ENCODE peak calls at places on chromosomes 7 and 10, in seven cellular contexts. One of them, this sample, is unnamed.

GRCh38 chr7:5693529-5693928 is 87.9 kb downstream of the RNF216 start:
- DNase-seq in uterus: no peak
- DNase-seq in A549: peak
- DNase-seq in body of pancreas: no peak
- DNase-seq in ovary: no peak
- DNase-seq in suprapubic skin: no peak
- DNase-seq in heart left ventricle: peak
- DNase-seq in this sample: no peak

GRCh38 chr10:21518629-21519321 is 6.7 kb downstream of the SKIDA1 start:
- DNase-seq in uterus: no peak
- DNase-seq in A549: peak
- DNase-seq in body of pancreas: no peak
- DNase-seq in ovary: peak
- DNase-seq in suprapubic skin: no peak
- DNase-seq in heart left ventricle: no peak
- DNase-seq in this sample: no peak

GRCh38 chr10:79443338-79444242 is 1.8 kb downstream of the ZCCHC24 start:
- DNase-seq in uterus: no peak
- DNase-seq in suprapubic skin: peak
- DNase-seq in A549: no peak
- DNase-seq in body of pancreas: no peak
- DNase-seq in heart left ventricle: no peak
- DNase-seq in ovary: no peak
- DNase-seq in this sample: no peak

GRCh38 chr10:26367771-26368170 is 70.4 kb upstream of the APBB1IP start:
- DNase-seq in heart left ventricle: no peak
- DNase-seq in body of pancreas: peak
- DNase-seq in uterus: no peak
- DNase-seq in ovary: no peak
- DNase-seq in A549: peak
- DNase-seq in suprapubic skin: no peak
- DNase-seq in this sample: no peak

GRCh38 chr7:39248041-39248692 is 270.5 kb downstream of the POU6F2 start:
- DNase-seq in ovary: no peak
- DNase-seq in body of pancreas: no peak
- DNase-seq in A549: no peak
- DNase-seq in uterus: no peak
- DNase-seq in heart left ventricle: no peak
- DNase-seq in suprapubic skin: no peak
- DNase-seq in this sample: no peak

GRCh38 chr7:101814081-101814995 is 3.1 kb upstream of the CUX1 start:
- DNase-seq in body of pancreas: peak
- DNase-seq in suprapubic skin: peak
- DNase-seq in ovary: peak
- DNase-seq in uterus: peak
- DNase-seq in heart left ventricle: peak
- DNase-seq in A549: peak
- DNase-seq in this sample: peak

GRCh38 chr7:102872460-102872859 is 40.3 kb upstream of the LRRC17 start:
- DNase-seq in uterus: no peak
- DNase-seq in suprapubic skin: no peak
- DNase-seq in A549: peak
- DNase-seq in heart left ventricle: no peak
- DNase-seq in ovary: no peak
- DNase-seq in body of pancreas: no peak
- DNase-seq in this sample: no peak

GRCh38 chr10:14838582-14839304 is 637 bp downstream of the HSPA14 start:
- DNase-seq in uterus: no peak
- DNase-seq in body of pancreas: peak
- DNase-seq in heart left ventricle: peak
- DNase-seq in suprapubic skin: peak
- DNase-seq in A549: peak
- DNase-seq in ovary: peak
- DNase-seq in this sample: no peak

GRCh38 chr10:95651346-95652115 is 5.0 kb downstream of the ALDH18A1 start:
- DNase-seq in heart left ventricle: no peak
- DNase-seq in A549: no peak
- DNase-seq in ovary: no peak
- DNase-seq in suprapubic skin: no peak
- DNase-seq in body of pancreas: no peak
- DNase-seq in uterus: no peak
- DNase-seq in this sample: no peak

GRCh38 chr7:1151653-1152425 is 8.2 kb downstream of the ZFAND2A start:
- DNase-seq in A549: no peak
- DNase-seq in ovary: peak
- DNase-seq in heart left ventricle: no peak
- DNase-seq in suprapubic skin: no peak
- DNase-seq in body of pancreas: no peak
- DNase-seq in uterus: no peak
- DNase-seq in this sample: no peak

GRCh38 chr10:3468919-3469638 is 296.5 kb upstream of the PITRM1 start:
- DNase-seq in A549: peak
- DNase-seq in uterus: peak
- DNase-seq in ovary: peak
- DNase-seq in body of pancreas: no peak
- DNase-seq in suprapubic skin: peak
- DNase-seq in heart left ventricle: peak
- DNase-seq in this sample: no peak

GRCh38 chr10:44805461-44806210 is 105.5 kb upstream of the TMEM72 start:
- DNase-seq in suprapubic skin: no peak
- DNase-seq in A549: no peak
- DNase-seq in heart left ventricle: peak
- DNase-seq in uterus: no peak
- DNase-seq in body of pancreas: peak
- DNase-seq in ovary: no peak
- DNase-seq in this sample: no peak

GRCh38 chr7:1432411-1433082 is 26.7 kb downstream of the MICALL2 start:
- DNase-seq in body of pancreas: peak
- DNase-seq in uterus: peak
- DNase-seq in ovary: peak
- DNase-seq in A549: peak
- DNase-seq in suprapubic skin: peak
- DNase-seq in heart left ventricle: peak
- DNase-seq in this sample: peak

GRCh38 chr7:7595451-7595850 is 28.8 kb downstream of the MIOS start:
- DNase-seq in ovary: no peak
- DNase-seq in A549: peak
- DNase-seq in heart left ventricle: no peak
- DNase-seq in body of pancreas: no peak
- DNase-seq in uterus: no peak
- DNase-seq in suprapubic skin: no peak
- DNase-seq in this sample: no peak

GRCh38 chr7:24911213-24911603 is 68.8 kb downstream of the OSBPL3 start:
- DNase-seq in body of pancreas: no peak
- DNase-seq in heart left ventricle: no peak
- DNase-seq in A549: no peak
- DNase-seq in uterus: no peak
- DNase-seq in ovary: no peak
- DNase-seq in suprapubic skin: no peak
- DNase-seq in this sample: no peak

GRCh38 chr7:93146465-93147127 is 1.6 kb downstream of the SAMD9L start:
- DNase-seq in body of pancreas: no peak
- DNase-seq in ovary: no peak
- DNase-seq in suprapubic skin: no peak
- DNase-seq in uterus: no peak
- DNase-seq in heart left ventricle: no peak
- DNase-seq in A549: no peak
- DNase-seq in this sample: no peak

GRCh38 chr10:118951218-118951617 is 78.3 kb upstream of the NANOS1 start:
- DNase-seq in uterus: no peak
- DNase-seq in body of pancreas: no peak
- DNase-seq in suprapubic skin: no peak
- DNase-seq in heart left ventricle: no peak
- DNase-seq in A549: no peak
- DNase-seq in ovary: no peak
- DNase-seq in this sample: no peak

GRCh38 chr7:39703143-39703542 is 79.8 kb downstream of the RALA start:
- DNase-seq in heart left ventricle: no peak
- DNase-seq in ovary: no peak
- DNase-seq in body of pancreas: no peak
- DNase-seq in A549: peak
- DNase-seq in uterus: no peak
- DNase-seq in suprapubic skin: no peak
- DNase-seq in this sample: no peak

GRCh38 chr7:27202018-27202740 is 2.3 kb upstream of the HOXA13 start:
- DNase-seq in body of pancreas: no peak
- DNase-seq in A549: no peak
- DNase-seq in suprapubic skin: no peak
- DNase-seq in uterus: no peak
- DNase-seq in ovary: no peak
- DNase-seq in heart left ventricle: no peak
- DNase-seq in this sample: no peak

GRCh38 chr10:74177140-74177677 is 26.2 kb downstream of the ADK start:
- DNase-seq in heart left ventricle: no peak
- DNase-seq in A549: peak
- DNase-seq in body of pancreas: peak
- DNase-seq in suprapubic skin: peak
- DNase-seq in uterus: no peak
- DNase-seq in ovary: no peak
- DNase-seq in this sample: no peak

GRCh38 chr10:74178042-74178791 is 27.2 kb downstream of the ADK start:
- DNase-seq in heart left ventricle: no peak
- DNase-seq in body of pancreas: no peak
- DNase-seq in suprapubic skin: no peak
- DNase-seq in uterus: no peak
- DNase-seq in A549: no peak
- DNase-seq in ovary: no peak
- DNase-seq in this sample: no peak

GRCh38 chr10:74175510-74176379 is 24.7 kb downstream of the ADK start:
- DNase-seq in uterus: no peak
- DNase-seq in body of pancreas: no peak
- DNase-seq in heart left ventricle: no peak
- DNase-seq in suprapubic skin: no peak
- DNase-seq in ovary: no peak
- DNase-seq in A549: no peak
- DNase-seq in this sample: no peak

GRCh38 chr10:74174533-74174932 is 23.5 kb downstream of the ADK start:
- DNase-seq in uterus: no peak
- DNase-seq in A549: no peak
- DNase-seq in suprapubic skin: no peak
- DNase-seq in body of pancreas: no peak
- DNase-seq in heart left ventricle: no peak
- DNase-seq in ovary: no peak
- DNase-seq in this sample: no peak

GRCh38 chr10:74176380-74177139 is 25.5 kb downstream of the ADK start:
- DNase-seq in uterus: peak
- DNase-seq in suprapubic skin: peak
- DNase-seq in heart left ventricle: peak
- DNase-seq in body of pancreas: peak
- DNase-seq in A549: peak
- DNase-seq in ovary: peak
- DNase-seq in this sample: peak
- TF ChIP-seq POLR2A in uterus: peak
- TF ChIP-seq POLR2A in suprapubic skin: no peak
- TF ChIP-seq POLR2A in heart left ventricle: no peak
- TF ChIP-seq POLR2A in body of pancreas: peak
- TF ChIP-seq POLR2A in A549: peak
- TF ChIP-seq POLR2A in ovary: peak
- TF ChIP-seq POLR2A in this sample: peak

GRCh38 chr7:156402255-156402654 is 238.3 kb upstream of the RNF32 start:
- DNase-seq in A549: no peak
- DNase-seq in body of pancreas: no peak
- DNase-seq in ovary: no peak
- DNase-seq in heart left ventricle: no peak
- DNase-seq in uterus: no peak
- DNase-seq in suprapubic skin: no peak
- DNase-seq in this sample: no peak
- TF ChIP-seq POLR2A in A549: no peak
- TF ChIP-seq POLR2A in body of pancreas: no peak
- TF ChIP-seq POLR2A in ovary: no peak
- TF ChIP-seq POLR2A in heart left ventricle: no peak
- TF ChIP-seq POLR2A in uterus: no peak
- TF ChIP-seq POLR2A in suprapubic skin: no peak
- TF ChIP-seq POLR2A in this sample: no peak

GRCh38 chr7:128393526-128394330 is 16.1 kb downstream of the IMPDH1 start:
- DNase-seq in body of pancreas: no peak
- DNase-seq in uterus: no peak
- DNase-seq in A549: no peak
- DNase-seq in ovary: no peak
- DNase-seq in heart left ventricle: no peak
- DNase-seq in suprapubic skin: no peak
- DNase-seq in this sample: no peak

GRCh38 chr7:128389815-128390329 is 19.9 kb downstream of the IMPDH1 start:
- DNase-seq in suprapubic skin: no peak
- DNase-seq in A549: no peak
- DNase-seq in heart left ventricle: no peak
- DNase-seq in body of pancreas: no peak
- DNase-seq in uterus: no peak
- DNase-seq in ovary: no peak
- DNase-seq in this sample: no peak

GRCh38 chr7:128392446-128393327 is 17.1 kb downstream of the IMPDH1 start:
- DNase-seq in suprapubic skin: no peak
- DNase-seq in body of pancreas: no peak
- DNase-seq in uterus: no peak
- DNase-seq in ovary: no peak
- DNase-seq in heart left ventricle: no peak
- DNase-seq in A549: no peak
- DNase-seq in this sample: no peak

GRCh38 chr7:128390871-128391565 is 18.8 kb downstream of the IMPDH1 start:
- DNase-seq in A549: no peak
- DNase-seq in uterus: no peak
- DNase-seq in heart left ventricle: no peak
- DNase-seq in body of pancreas: no peak
- DNase-seq in ovary: no peak
- DNase-seq in suprapubic skin: no peak
- DNase-seq in this sample: no peak

GRCh38 chr7:128391805-128392204 is 18.0 kb downstream of the IMPDH1 start:
- DNase-seq in heart left ventricle: no peak
- DNase-seq in uterus: no peak
- DNase-seq in body of pancreas: no peak
- DNase-seq in ovary: no peak
- DNase-seq in A549: no peak
- DNase-seq in suprapubic skin: no peak
- DNase-seq in this sample: no peak
- TF ChIP-seq POLR2A in heart left ventricle: no peak
- TF ChIP-seq POLR2A in uterus: no peak
- TF ChIP-seq POLR2A in body of pancreas: no peak
- TF ChIP-seq POLR2A in ovary: no peak
- TF ChIP-seq POLR2A in A549: no peak
- TF ChIP-seq POLR2A in suprapubic skin: no peak
- TF ChIP-seq POLR2A in this sample: no peak

DNA sequence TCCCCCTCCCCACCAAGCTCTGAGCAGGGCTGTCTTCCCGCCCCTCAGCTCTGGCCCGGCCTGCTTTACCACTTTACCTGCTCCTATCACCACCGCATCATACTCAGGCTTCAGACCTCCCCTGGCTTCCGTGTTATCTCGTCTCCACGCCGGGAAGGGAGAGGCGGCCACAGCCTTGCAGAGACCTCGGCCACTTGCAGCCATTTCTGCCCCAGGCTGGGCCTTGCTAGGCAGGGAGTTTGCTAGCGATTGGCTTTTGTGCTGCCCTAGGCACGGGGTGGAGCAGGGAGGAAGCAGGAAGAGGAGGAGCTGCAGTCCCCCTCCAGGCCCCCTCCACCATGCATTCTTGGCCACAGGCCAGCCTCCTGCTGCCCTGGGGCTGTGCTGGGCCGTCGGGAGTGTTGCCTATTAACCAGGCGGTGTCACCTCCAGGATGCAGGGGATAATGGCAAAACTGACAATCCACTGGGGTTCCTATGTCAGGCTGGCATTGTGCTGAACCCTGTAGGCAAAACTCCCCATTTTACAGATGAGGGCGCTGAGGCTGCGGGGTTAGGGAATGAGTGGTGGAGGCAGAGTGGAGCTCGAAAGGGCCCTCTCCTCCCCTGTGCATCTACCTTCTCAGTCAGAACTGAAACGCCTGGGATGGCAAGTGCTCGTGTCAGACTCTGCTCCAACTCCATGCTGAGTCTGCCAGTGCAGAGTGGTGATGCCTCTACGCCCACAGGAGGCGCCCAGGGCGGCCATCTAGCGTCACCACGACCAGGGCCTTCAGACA is at the start of gene PYROXD2:
- DNase-seq in body of pancreas: peak
- DNase-seq in A549: peak
- DNase-seq in suprapubic skin: peak
- DNase-seq in uterus: peak
- DNase-seq in heart left ventricle: peak
- DNase-seq in ovary: peak
- DNase-seq in this sample: peak
- TF ChIP-seq POLR2A in body of pancreas: peak
- TF ChIP-seq POLR2A in A549: peak
- TF ChIP-seq POLR2A in suprapubic skin: no peak
- TF ChIP-seq POLR2A in uterus: peak
- TF ChIP-seq POLR2A in heart left ventricle: no peak
- TF ChIP-seq POLR2A in ovary: peak
- TF ChIP-seq POLR2A in this sample: no peak